ENCODE peak calls at places on chromosome X, in nine cellular contexts. Y is GM13977, T is mammary epithelial cell, J is endothelial cell, A is RWPE2, P is psoas muscle, D is esophagus muscularis mucosa, V is lower leg skin, U is PC-3. Q is an unnamed sample.

GRCh38 chrX:150856101-150856500 is 42.4 kb downstream of the CD99L2 start:
- DNase-seq in Y (no peak), T (peak), J (no peak), A (peak), P (no peak), D (no peak), V (no peak), U (peak), Q (no peak)

GRCh38 chrX:119359618-119360382 is 39.3 kb upstream of the SLC25A43 start:
- DNase-seq in Y (no peak), T (no peak), J (no peak), A (no peak), P (no peak), D (no peak), V (no peak), U (no peak), Q (no peak)

GRCh38 chrX:140141444-140142029 is 176.2 kb upstream of the CXorf66 start:
- DNase-seq in Y (peak), T (peak), J (peak), A (no peak), P (no peak), D (no peak), V (no peak), U (peak), Q (peak)

GRCh38 chrX:149521438-149521837 is 16.3 kb upstream of the IDS start:
- DNase-seq in Y (no peak), T (no peak), J (no peak), A (no peak), P (no peak), D (no peak), V (no peak), U (no peak), Q (no peak)

GRCh38 chrX:153930011-153930910 is 4.2 kb upstream of the ARHGAP4 start:
- DNase-seq in Y (no peak), T (no peak), J (no peak), A (no peak), P (no peak), D (no peak), V (no peak), U (no peak), Q (no peak)

GRCh38 chrX:2875798-2876399 is 47.2 kb downstream of the GYG2 start:
- DNase-seq in Y (no peak), T (no peak), J (no peak), A (no peak), P (no peak), D (no peak), V (no peak), U (peak), Q (no peak)

GRCh38 chrX:28189011-28189410 is 207.8 kb upstream of the DCAF8L1 start:
- DNase-seq in Y (no peak), T (peak), J (no peak), A (no peak), P (no peak), D (no peak), V (no peak), U (peak), Q (no peak)

GRCh38 chrX:128816919-128817318 is 706.4 kb downstream of the SMARCA1 start:
- DNase-seq in Y (no peak), T (no peak), J (peak), A (no peak), P (no peak), D (no peak), V (no peak), U (peak), Q (no peak)

DNA sequence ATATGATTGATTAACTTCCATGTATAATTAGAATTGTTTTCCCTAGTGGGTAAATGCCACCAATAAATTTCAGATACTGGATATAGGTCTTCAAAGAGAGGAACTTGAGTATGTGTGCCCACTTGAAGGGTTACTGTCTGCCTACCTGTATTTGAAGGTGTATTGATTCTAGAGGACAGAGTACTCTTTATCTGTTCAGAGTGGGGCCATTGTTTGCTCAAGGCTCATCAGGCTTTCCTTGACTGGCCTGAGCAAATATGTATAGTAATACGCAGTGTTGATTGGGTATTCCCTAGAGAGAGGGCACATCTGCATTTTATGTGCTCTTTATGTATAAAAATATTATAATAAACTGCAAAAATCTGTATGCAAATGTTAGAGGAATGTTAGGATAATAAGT is 23.7 kb downstream of the RP2 start:
- DNase-seq in Y (no peak), T (no peak), J (no peak), A (no peak), P (no peak), D (no peak), V (no peak), U (no peak), Q (no peak)
- TF ChIP-seq CTCF in Y (no peak), T (no peak), J (no peak), A (no peak), P (no peak), D (no peak), V (no peak), U (no peak), Q (no peak)

GRCh38 chrX:57329008-57329407 is 42.5 kb downstream of the FAAH2 start:
- DNase-seq in Y (no peak), T (no peak), J (no peak), A (no peak), P (no peak), D (no peak), V (no peak), U (peak), Q (no peak)
- TF ChIP-seq CTCF in Y (no peak), T (no peak), J (peak), A (no peak), P (no peak), D (no peak), V (no peak), U (peak), Q (peak)

GRCh38 chrX:727738-728621 is 97.4 kb downstream of the SHOX start:
- DNase-seq in Y (no peak), T (no peak), J (no peak), A (no peak), P (no peak), D (peak), V (no peak), U (peak), Q (peak)
- TF ChIP-seq CTCF in Y (peak), T (peak), J (no peak), A (peak), P (no peak), D (no peak), V (no peak), U (peak), Q (peak)

DNA sequence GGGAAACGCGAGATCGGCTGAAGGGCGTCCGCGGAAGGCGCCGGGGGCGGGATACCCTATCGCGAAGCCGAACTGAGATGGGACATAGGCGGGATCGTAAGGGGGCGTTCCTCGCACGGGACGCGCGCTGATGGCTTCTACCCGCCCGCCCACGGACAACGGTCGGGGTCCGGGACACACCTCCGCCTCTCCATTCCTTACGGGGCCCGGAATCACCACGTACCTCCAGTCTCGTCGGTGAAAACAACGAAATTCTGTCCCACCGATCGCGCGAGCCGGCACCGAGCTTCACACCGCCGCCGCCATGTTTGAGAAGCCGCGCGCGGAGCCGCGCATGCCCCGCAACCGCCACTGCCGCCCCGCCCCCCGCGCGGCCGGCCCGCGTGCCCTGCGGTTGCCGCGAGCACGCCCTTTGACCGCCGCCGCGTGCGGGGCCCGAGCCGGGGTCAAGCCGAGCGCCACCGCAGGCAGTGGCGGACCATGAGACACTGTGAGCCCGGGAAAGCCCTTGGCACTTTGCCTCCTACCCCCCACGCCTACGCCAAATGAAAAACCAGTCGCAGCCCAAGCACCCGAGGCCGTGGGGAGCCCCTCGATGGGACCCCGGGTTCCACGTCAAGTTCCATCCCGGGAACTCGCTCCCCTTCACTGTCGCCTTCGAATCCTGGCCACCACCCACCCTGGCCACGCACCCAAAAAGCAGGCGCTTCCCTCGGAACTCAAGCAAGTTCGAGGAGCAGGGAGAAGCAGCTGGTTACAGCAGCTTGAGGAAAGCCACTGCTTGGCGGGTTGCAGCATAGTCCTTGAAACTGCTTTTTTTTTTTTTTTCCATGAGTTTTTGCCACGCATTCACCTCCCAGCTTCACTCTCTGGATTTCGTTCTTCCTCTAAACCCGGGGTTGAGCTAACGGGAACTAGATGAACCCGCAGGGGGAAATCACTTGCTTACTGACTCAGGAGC is at the start of gene SCML2:
- DNase-seq in Y (peak), T (peak), J (peak), A (no peak), P (peak), D (no peak), V (no peak), U (peak), Q (peak)
- TF ChIP-seq CTCF in Y (no peak), T (no peak), J (no peak), A (no peak), P (no peak), D (no peak), V (no peak), U (no peak), Q (no peak)

GRCh38 chrX:138775501-138775900 is 64.0 kb upstream of the FGF13 start:
- DNase-seq in Y (peak), T (peak), J (no peak), A (no peak), P (no peak), D (no peak), V (no peak), U (peak), Q (no peak)
- TF ChIP-seq CTCF in Y (peak), T (peak), J (peak), A (peak), P (peak), D (peak), V (no peak), U (peak), Q (peak)

DNA sequence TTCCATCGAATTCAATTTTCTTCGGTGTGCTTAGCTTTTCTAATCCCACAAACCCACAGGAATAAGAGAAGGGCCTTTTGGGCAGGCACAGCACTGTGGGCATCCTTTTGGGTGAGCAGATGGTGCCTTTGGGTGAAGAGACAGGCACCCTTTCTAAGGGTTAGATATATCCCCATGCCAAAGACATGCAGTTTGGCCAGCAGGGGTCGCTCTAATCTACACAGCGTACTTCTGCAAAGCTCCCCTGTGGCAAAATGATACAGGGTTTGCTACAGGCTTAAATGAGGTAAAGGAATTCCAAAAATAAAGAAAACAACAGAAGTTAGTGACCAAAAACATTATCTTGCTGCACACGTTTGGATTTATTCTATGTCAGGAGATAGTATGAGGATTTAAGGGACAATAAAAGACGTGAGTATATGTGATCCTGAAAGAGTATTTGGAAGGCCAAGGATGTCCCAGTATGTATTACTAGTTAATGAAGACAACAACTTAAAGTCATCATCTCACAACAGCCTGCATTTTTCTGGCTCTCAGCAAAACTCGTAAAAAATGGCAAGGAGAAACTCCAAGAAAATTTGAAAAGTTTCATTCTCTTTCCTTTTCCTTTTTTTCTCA is 49.5 kb downstream of the PHEX start:
- DNase-seq in Y (peak), T (peak), J (peak), A (no peak), P (peak), D (no peak), V (no peak), U (peak), Q (peak)
- TF ChIP-seq CTCF in Y (peak), T (peak), J (peak), A (peak), P (peak), D (peak), V (no peak), U (peak), Q (peak)

GRCh38 chrX:46571423-46572294 is 1.9 kb upstream of the CHST7 start:
- DNase-seq in Y (peak), T (no peak), J (no peak), A (no peak), P (no peak), D (no peak), V (peak), U (no peak), Q (no peak)

GRCh38 chrX:46573896-46574336 is 351 bp downstream of the CHST7 start:
- DNase-seq in Y (peak), T (peak), J (peak), A (peak), P (peak), D (no peak), V (peak), U (peak), Q (peak)

GRCh38 chrX:46574337-46574940 is 874 bp downstream of the CHST7 start:
- DNase-seq in Y (peak), T (peak), J (peak), A (peak), P (peak), D (no peak), V (peak), U (no peak), Q (peak)

GRCh38 chrX:46573331-46573895 is at the start of gene CHST7:
- DNase-seq in Y (peak), T (peak), J (peak), A (peak), P (peak), D (no peak), V (peak), U (peak), Q (peak)

GRCh38 chrX:46572295-46572936 is 1.1 kb upstream of the CHST7 start:
- DNase-seq in Y (peak), T (no peak), J (no peak), A (no peak), P (no peak), D (no peak), V (peak), U (no peak), Q (no peak)
- TF ChIP-seq CTCF in Y (peak), T (peak), J (no peak), A (no peak), P (no peak), D (no peak), V (no peak), U (no peak), Q (no peak)